ENCODE peak calls at places on chromosomes 1 and 21, in six cellular contexts. Q is AG09309, R is aorta, V is mammary epithelial cell, I is uterus, N is cardiac muscle cell. U is an unnamed sample.

GRCh38 chr1:147762233-147763024 is 2.0 kb upstream of the GJA5 start:
- DNase-seq in I (no peak), V (no peak), Q (no peak), N (peak; percentile 19), R (no peak), U (no peak)

GRCh38 chr1:923131-923990 is at the start of gene SAMD11:
- DNase-seq in Q (peak; percentile 46), I (peak; percentile 74), N (peak; percentile 91), R (peak; percentile 97), V (peak; percentile 80), U (peak; percentile 80)

GRCh38 chr1:10553124-10553523 is 78.4 kb downstream of the PEX14 start:
- DNase-seq in I (no peak), Q (no peak), N (no peak), R (no peak), V (no peak), U (no peak)

GRCh38 chr1:6347641-6348487 is 45.7 kb downstream of the ACOT7 start:
- DNase-seq in Q (no peak), N (peak; percentile 48), R (no peak), V (no peak), I (no peak), U (peak; percentile 59)

GRCh38 chr21:41768371-41769042 is 1.7 kb upstream of the RIPK4 start:
- DNase-seq in N (peak; percentile 51), Q (peak; percentile 68), I (no peak), R (peak; percentile 75), V (peak; percentile 87), U (peak; percentile 91)

GRCh38 chr21:14080764-14081096 is 130.0 kb downstream of the LIPI start:
- DNase-seq in N (no peak), R (no peak), I (no peak), Q (no peak), V (no peak), U (no peak)

GRCh38 chr21:30962013-30962412 is 76.3 kb downstream of the KRTAP19-8 start:
- DNase-seq in N (no peak), Q (no peak), V (no peak), R (no peak), I (no peak), U (no peak)

GRCh38 chr1:52264530-52265115 is 101.4 kb downstream of the CC2D1B start:
- DNase-seq in V (peak; percentile 6), N (peak; percentile 29), Q (no peak), I (no peak), R (no peak), U (no peak)

GRCh38 chr1:187871177-187871576 is 1042.4 kb downstream of the PLA2G4A start:
- DNase-seq in R (no peak), N (peak; percentile 26), Q (no peak), I (no peak), V (no peak), U (no peak)

GRCh38 chr1:17177654-17178053 is 27.3 kb upstream of the PADI1 start:
- DNase-seq in R (no peak), N (no peak), Q (no peak), V (no peak), I (no peak), U (no peak)

GRCh38 chr1:176802316-176802715 is 339.3 kb downstream of the PAPPA2 start:
- DNase-seq in N (no peak), R (no peak), I (no peak), Q (no peak), V (no peak), U (no peak)

GRCh38 chr1:202127061-202127460 is 4.3 kb downstream of the GPR37L1 start:
- DNase-seq in I (no peak), N (no peak), V (no peak), Q (no peak), R (no peak), U (no peak)

GRCh38 chr1:153374077-153374476 is 1.3 kb downstream of the S100A12 start:
- DNase-seq in I (no peak), Q (no peak), V (no peak), R (no peak), N (no peak), U (no peak)

GRCh38 chr1:32352831-32353383 is 9.4 kb downstream of the FAM229A start:
- DNase-seq in V (no peak), I (no peak), N (peak; percentile 58), Q (no peak), R (no peak), U (no peak)

GRCh38 chr1:247212012-247212411 is 40.2 kb upstream of the ZNF124 start:
- DNase-seq in R (no peak), N (no peak), Q (no peak), I (no peak), V (peak; percentile 39), U (no peak)

GRCh38 chr1:88683516-88683847 is 591 bp upstream of the PKN2 start:
- DNase-seq in R (peak; percentile 81), I (peak; percentile 36), N (no peak), Q (no peak), V (no peak), U (peak; percentile 63)

GRCh38 chr1:78078358-78078757 is 32.6 kb downstream of the GIPC2 start:
- DNase-seq in V (no peak), N (no peak), R (no peak), Q (no peak), I (no peak), U (no peak)

GRCh38 chr1:247421074-247421473 is 5.1 kb downstream of the NLRP3 start:
- DNase-seq in V (peak; percentile 72), N (no peak), Q (no peak), R (no peak), I (no peak), U (no peak)

GRCh38 chr1:5599541-5599940 is 392.7 kb downstream of the NPHP4 start:
- DNase-seq in Q (no peak), I (no peak), N (no peak), V (no peak), R (no peak), U (no peak)

GRCh38 chr1:107135466-107135865 is 5.4 kb upstream of the NTNG1 start:
- DNase-seq in R (no peak), V (peak; percentile 41), N (peak; percentile 51), Q (no peak), I (no peak), U (peak; percentile 15)

GRCh38 chr1:246526915-246527314 is 19.8 kb upstream of the SMYD3 start:
- DNase-seq in Q (no peak), R (no peak), V (no peak), I (no peak), N (no peak), U (no peak)

GRCh38 chr1:26500488-26501175 is 28.4 kb downstream of the HMGN2 start:
- DNase-seq in Q (no peak), I (peak; percentile 83), N (peak; percentile 85), R (peak; percentile 97), V (peak; percentile 77), U (peak; percentile 93)

GRCh38 chr1:78797108-78797781 is 147.6 kb downstream of the IFI44 start:
- DNase-seq in Q (no peak), V (no peak), I (no peak), N (no peak), R (no peak), U (no peak)

GRCh38 chr1:52970149-52970548 is 43.1 kb downstream of the SCP2 start:
- DNase-seq in R (no peak), Q (no peak), I (no peak), V (no peak), N (peak; percentile 55), U (no peak)

GRCh38 chr1:212721388-212722247 is 22.0 kb upstream of the BATF3 start:
- DNase-seq in R (no peak), V (peak; percentile 40), I (no peak), Q (peak; percentile 64), N (peak; percentile 65), U (no peak)

DNA sequence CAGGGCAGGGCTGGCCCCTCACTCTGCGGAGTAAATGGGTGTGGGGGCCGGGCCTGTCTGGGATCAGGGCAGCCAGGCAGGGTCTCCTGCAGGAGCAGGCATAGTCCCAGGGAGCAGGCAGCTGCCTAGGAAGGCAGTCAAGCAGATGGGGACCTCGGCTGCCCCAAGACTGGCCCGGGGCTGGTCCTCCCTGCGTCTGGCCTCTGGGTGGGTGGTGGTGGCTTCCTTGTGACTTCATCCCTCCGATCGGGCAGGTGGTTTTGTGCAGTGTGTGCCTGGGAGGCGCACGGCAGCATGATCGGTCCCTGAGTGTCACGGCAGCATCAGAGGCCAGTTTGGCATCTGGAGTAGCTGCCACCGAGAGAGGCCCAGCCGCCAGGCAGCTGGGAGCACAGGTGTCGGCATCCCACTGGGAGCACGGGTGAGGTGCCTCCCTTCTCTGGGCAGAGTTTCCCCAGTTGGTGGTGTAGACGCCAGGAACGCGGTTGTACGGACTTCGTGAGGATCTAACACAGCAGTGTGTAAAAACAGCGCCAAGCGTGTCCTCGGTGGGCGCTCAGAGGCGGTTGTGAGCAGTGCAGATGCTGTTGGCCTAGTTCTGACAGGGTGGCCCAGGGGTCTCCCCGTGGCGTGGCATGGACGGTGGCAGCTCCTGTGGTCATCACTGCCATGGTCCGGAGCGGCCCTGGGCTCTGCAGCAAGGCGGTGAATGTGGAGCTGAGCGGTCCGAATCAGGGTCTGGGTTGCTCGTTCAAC is 45.9 kb downstream of the PRKCZ start:
- DNase-seq in Q (no peak), V (no peak), R (no peak), I (no peak), N (no peak), U (no peak)
- H3K4me3 ChIP-seq in Q (no peak overlapping the region), V (no peak overlapping the region), R (no peak overlapping the region), I (no peak overlapping the region), N (no peak overlapping the region), U (no peak overlapping the region)

DNA sequence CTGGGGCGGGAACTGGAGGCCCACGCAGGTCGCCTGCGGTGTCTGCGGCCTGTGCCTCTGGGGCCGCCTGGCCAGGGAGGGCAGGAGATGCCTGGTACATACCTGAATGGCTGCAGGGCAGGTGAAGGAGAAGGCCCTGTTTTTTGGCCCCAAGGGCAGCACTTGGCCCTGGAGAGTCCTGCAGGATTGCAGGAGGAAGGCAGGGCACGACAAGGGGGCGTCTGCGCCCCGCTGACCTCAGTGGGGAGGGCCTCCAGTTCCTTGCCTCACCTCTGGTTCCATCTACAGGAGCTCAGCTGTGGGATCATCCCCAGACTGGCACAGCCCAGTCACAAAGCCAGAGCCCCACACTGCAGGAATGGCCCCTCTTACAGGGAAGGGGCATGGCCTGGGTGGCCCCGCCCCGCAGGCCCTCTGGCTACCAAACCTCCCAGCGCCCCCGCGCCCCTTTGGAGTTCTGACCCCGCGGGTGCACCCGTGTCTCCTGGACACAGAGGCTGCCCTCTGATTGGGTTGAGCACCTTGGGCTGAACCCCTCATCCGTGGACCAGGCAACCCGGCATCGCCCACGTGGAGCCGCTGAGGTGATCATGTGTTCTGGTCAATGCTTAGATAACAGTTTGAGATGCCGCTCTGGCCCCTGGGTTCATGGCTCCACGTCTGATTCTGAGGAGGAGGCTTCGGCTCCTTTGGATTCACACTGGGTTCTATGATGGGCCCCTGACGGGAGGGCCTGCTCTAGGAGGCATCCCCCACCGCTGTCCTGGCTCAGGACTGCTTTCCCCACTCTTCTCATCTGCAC is 1.3 kb upstream of the PEX10 start:
- DNase-seq in Q (no peak), N (no peak), V (no peak), R (no peak), I (no peak), U (no peak)
- H3K4me3 ChIP-seq in Q (peak overlapping the region; percentile 71), N (peak overlapping the region; percentile 85), V (peak overlapping the region; percentile 79), R (no peak overlapping the region), I (peak overlapping the region; percentile 56), U (peak overlapping the region; percentile 99)

DNA sequence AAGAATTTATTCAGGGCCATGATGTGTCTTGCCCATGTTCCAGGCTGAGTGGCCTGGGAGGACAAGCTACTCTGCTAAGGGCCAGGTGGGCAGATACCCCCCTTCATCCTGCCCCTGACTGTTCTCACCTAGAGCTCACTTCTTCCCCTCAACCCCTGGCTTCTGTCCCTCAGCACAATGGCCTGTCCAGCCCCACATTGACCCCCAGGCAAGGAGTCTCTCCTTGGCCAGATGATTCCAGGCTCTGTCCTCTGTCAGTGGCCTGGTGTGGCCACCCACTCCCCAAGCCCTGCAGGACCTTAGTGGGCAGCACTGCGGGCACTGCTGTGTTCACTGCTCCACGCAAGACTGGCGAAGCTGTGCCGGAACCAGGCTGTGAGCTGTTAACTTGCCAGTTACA is 460.0 kb downstream of the MATN1 start:
- DNase-seq in I (no peak), V (no peak), R (no peak), Q (no peak), N (no peak), U (no peak)
- H3K4me3 ChIP-seq in I (no peak overlapping the region), V (no peak overlapping the region), R (no peak overlapping the region), Q (no peak overlapping the region), N (no peak overlapping the region), U (no peak overlapping the region)

GRCh38 chr1:185318431-185319151 is 1.5 kb upstream of the IVNS1ABP start:
- DNase-seq in I (no peak), V (no peak), N (no peak), Q (no peak), R (no peak), U (no peak)
- H3K4me3 ChIP-seq in I (no peak overlapping the region), V (peak overlapping the region; percentile 3), N (no peak overlapping the region), Q (no peak overlapping the region), R (no peak overlapping the region), U (peak overlapping the region; percentile 91)